ENCODE peak calls at places on chromosome 22, in ten cellular contexts. T, Y, E, V, W, C, X, O, H and I are unnamed samples.

GRCh38 chr22:20611418-20611817 is 104.0 kb downstream of the MED15 start:
- DNase-seq in T (peak), Y (no peak), E (no peak), V (no peak), W (no peak), C (no peak), X (no peak), O (peak), H (no peak), I (no peak)

GRCh38 chr22:44266811-44267760 is 45.7 kb downstream of the SHISAL1 start:
- DNase-seq in T (peak), Y (no peak), E (no peak), V (no peak), W (no peak), C (peak), X (no peak), O (no peak), H (no peak), I (no peak)

GRCh38 chr22:22704156-22704946 is 59.9 kb downstream of the GGTLC2 start:
- DNase-seq in T (no peak), Y (no peak), E (no peak), V (no peak), W (no peak), C (no peak), X (no peak), O (no peak), H (no peak), I (no peak)

GRCh38 chr22:29004647-29005371 is 56.8 kb downstream of the C22orf31 start:
- DNase-seq in T (peak), Y (peak), E (peak), V (no peak), W (no peak), C (peak), X (peak), O (peak), H (no peak), I (no peak)

GRCh38 chr22:50305658-50306566 is 1.5 kb downstream of the PLXNB2 start:
- DNase-seq in T (peak), Y (peak), E (peak), V (peak), W (no peak), C (peak), X (peak), O (peak), H (peak), I (no peak)

GRCh38 chr22:24159650-24160049 is 21.6 kb upstream of the SUSD2 start:
- DNase-seq in T (no peak), Y (no peak), E (no peak), V (no peak), W (no peak), C (no peak), X (no peak), O (no peak), H (no peak), I (no peak)

GRCh38 chr22:41229215-41229614 is 11.5 kb downstream of the CHADL start:
- DNase-seq in T (no peak), Y (no peak), E (no peak), V (no peak), W (no peak), C (no peak), X (no peak), O (no peak), H (no peak), I (no peak)

GRCh38 chr22:25403284-25403606 is 161.2 kb upstream of the GRK3 start:
- DNase-seq in T (no peak), Y (no peak), E (no peak), V (no peak), W (no peak), C (no peak), X (peak), O (no peak), H (no peak), I (no peak)

GRCh38 chr22:29481265-29482000 is 1.4 kb downstream of the NEFH start:
- DNase-seq in T (no peak), Y (peak), E (peak), V (no peak), W (no peak), C (no peak), X (peak), O (no peak), H (no peak), I (no peak)

GRCh38 chr22:27804683-27805297 is 3.2 kb upstream of the MN1 start:
- DNase-seq in T (no peak), Y (peak), E (peak), V (peak), W (peak), C (peak), X (peak), O (no peak), H (peak), I (no peak)

GRCh38 chr22:17858033-17858432 is 83.8 kb upstream of the BID start:
- DNase-seq in T (no peak), Y (no peak), E (no peak), V (no peak), W (no peak), C (no peak), X (no peak), O (peak), H (no peak), I (no peak)

GRCh38 chr22:24521791-24522245 is 26.7 kb downstream of the UPB1 start:
- DNase-seq in T (peak), Y (no peak), E (no peak), V (peak), W (peak), C (peak), X (peak), O (peak), H (no peak), I (peak)

DNA sequence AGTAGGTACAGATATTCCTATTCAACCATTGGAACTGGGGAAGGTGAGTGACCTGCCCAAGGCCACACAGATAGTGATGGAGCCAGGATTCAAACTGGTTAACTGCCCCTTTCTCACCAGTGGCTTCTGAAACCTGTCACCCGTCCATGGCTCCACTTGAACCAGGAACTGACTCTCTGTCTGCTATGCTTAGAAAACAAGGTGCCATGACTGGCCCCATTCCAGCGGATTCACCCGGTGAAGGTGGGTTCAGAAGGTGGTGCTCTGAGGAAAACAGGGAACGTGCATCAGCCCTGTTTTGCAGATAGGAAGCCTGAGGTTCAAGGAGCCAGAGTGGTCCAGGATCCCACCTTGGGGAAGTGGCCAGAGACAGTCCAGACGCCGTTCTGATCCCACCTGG is 2.6 kb upstream of the PATZ1 start:
- DNase-seq in T (no peak), Y (peak), E (no peak), V (no peak), W (no peak), C (no peak), X (no peak), O (no peak), H (no peak), I (no peak)
- H3K4me3 ChIP-seq in T (no peak), Y (no peak), E (no peak), V (no peak), W (no peak), C (no peak), X (no peak), O (no peak), H (no peak), I (no peak)

GRCh38 chr22:37747090-37747714 is 50.4 kb downstream of the TRIOBP start:
- DNase-seq in T (no peak), Y (peak), E (peak), V (peak), W (no peak), C (no peak), X (peak), O (no peak), H (no peak), I (no peak)

GRCh38 chr22:37749831-37750595 is 53.2 kb downstream of the TRIOBP start:
- DNase-seq in T (no peak), Y (no peak), E (no peak), V (peak), W (no peak), C (no peak), X (peak), O (no peak), H (no peak), I (no peak)

GRCh38 chr22:37747715-37748100 is 50.9 kb downstream of the TRIOBP start:
- DNase-seq in T (no peak), Y (peak), E (no peak), V (no peak), W (no peak), C (no peak), X (no peak), O (no peak), H (no peak), I (no peak)

GRCh38 chr22:37749223-37749622 is 52.4 kb downstream of the TRIOBP start:
- DNase-seq in T (peak), Y (peak), E (no peak), V (no peak), W (no peak), C (no peak), X (no peak), O (no peak), H (no peak), I (no peak)

GRCh38 chr22:37748659-37749058 is 51.8 kb downstream of the TRIOBP start:
- DNase-seq in T (no peak), Y (no peak), E (no peak), V (no peak), W (no peak), C (no peak), X (no peak), O (no peak), H (no peak), I (no peak)
- TF ChIP-seq CTCF in T (no peak), Y (no peak), E (no peak), V (no peak), W (no peak), C (no peak), X (no peak), O (no peak), H (no peak), I (no peak)

DNA sequence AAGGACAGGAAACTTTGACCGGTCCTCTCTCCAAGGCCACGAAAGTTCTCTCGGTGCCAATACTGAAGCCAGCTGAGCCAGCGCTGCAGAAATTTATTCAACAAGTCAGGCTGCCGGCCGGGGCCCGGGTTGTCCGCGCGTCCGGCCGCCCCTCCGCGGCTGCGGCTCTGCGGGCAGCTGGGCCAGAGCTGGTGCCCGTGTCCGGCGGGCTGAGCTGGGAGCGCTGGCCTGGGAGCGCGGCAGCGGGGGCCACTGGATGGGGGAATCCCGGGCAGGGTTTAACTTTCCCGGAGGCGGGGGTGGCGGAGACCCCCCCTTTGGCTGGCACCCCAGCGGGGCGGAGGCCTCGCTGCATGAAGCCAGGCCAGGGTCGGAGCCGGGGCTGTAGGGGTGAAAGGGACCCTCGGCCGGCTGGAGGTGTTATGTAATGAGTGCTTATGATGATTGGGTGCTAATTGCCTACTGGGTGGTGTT is 12.3 kb upstream of the CACNA1I start:
- DNase-seq in T (no peak), Y (no peak), E (no peak), V (no peak), W (no peak), C (no peak), X (no peak), O (no peak), H (no peak), I (no peak)
- H3K4me3 ChIP-seq in T (no peak), Y (no peak), E (peak), V (no peak), W (no peak), C (no peak), X (no peak), O (no peak), H (no peak), I (no peak)

DNA sequence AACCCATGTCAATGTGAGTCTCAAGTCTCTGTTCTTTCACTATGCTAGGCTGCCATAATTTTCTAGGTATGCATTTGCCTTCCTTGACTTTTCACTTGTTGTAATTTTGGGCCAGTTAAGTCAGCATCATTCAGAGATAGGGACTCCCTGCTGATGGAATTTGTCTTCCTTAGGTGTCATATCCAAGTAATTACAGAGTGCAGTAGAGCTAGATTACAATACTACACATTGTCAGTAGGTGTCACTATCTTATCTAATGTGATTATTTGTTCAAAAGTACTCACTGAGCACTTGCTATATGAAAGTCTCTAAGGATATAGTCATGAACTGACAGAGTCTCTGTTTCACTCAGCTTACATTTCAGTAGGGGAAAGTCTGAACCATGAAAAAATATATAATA is 25.0 kb upstream of the SYN3 start:
- DNase-seq in T (no peak), Y (no peak), E (no peak), V (no peak), W (peak), C (no peak), X (no peak), O (no peak), H (no peak), I (no peak)
- TF ChIP-seq CTCF in T (no peak), Y (no peak), E (no peak), V (no peak), W (peak), C (no peak), X (no peak), O (no peak), H (no peak), I (peak)

GRCh38 chr22:38707984-38708383 is 2.2 kb downstream of the GTPBP1 start:
- DNase-seq in T (no peak), Y (no peak), E (no peak), V (no peak), W (no peak), C (no peak), X (no peak), O (no peak), H (no peak), I (no peak)
- H3K4me3 ChIP-seq in T (peak), Y (no peak), E (peak), V (no peak), W (peak), C (peak), X (no peak), O (no peak), H (no peak), I (peak)

GRCh38 chr22:49203863-49204598 is 623.6 kb downstream of the BRD1 start:
- DNase-seq in T (no peak), Y (no peak), E (no peak), V (no peak), W (no peak), C (no peak), X (no peak), O (no peak), H (no peak), I (no peak)

GRCh38 chr22:49201046-49201970 is 626.4 kb downstream of the BRD1 start:
- DNase-seq in T (peak), Y (no peak), E (no peak), V (no peak), W (no peak), C (no peak), X (no peak), O (peak), H (no peak), I (no peak)

GRCh38 chr22:49204599-49205214 is 623.0 kb downstream of the BRD1 start:
- DNase-seq in T (no peak), Y (no peak), E (no peak), V (no peak), W (no peak), C (no peak), X (no peak), O (no peak), H (no peak), I (no peak)

GRCh38 chr22:49202226-49202625 is 625.4 kb downstream of the BRD1 start:
- DNase-seq in T (peak), Y (no peak), E (no peak), V (no peak), W (no peak), C (no peak), X (no peak), O (peak), H (no peak), I (no peak)

DNA sequence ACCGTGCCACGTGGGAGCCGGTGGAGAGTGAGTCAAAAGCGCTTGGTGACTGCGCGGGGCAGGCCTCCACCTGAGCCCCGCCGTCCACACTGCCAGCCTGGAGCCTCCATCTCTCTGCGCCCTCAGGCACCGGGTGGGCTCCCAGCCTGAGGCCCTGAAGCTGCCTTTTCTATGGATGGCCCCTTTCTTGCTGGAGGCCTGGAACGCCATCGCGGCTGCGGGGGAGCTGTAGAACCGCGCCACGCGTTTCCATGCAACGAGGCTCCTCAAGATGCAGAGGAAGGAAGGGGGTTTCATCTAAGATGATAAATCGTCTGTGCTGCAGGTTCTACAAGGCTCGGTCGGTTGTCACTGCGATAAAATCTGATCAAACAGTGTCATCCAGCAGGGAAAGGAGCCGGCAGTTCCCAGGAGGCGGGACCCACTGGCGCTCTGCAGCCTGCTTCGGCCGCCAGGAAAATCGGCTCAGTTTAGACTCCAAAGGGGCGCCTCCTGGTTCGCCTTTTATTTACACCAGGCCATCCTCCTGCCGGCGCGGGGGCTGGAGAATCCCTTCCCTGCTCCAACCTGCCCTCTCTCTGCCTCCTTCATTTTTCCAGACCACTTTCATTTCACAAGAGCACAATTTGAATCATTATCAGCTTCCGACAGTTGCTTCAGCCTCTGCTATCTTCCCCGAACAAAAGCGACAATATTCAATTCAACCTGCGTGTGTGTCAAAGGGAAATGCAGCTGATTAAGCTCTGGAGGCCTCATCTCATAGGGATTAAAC is 624.4 kb downstream of the BRD1 start:
- DNase-seq in T (peak), Y (no peak), E (no peak), V (no peak), W (no peak), C (no peak), X (no peak), O (peak), H (no peak), I (no peak)
- TF ChIP-seq CTCF in T (no peak), Y (no peak), E (no peak), V (no peak), W (no peak), C (no peak), X (no peak), O (no peak), H (no peak), I (no peak)

GRCh38 chr22:36977947-36978660 is 41.1 kb downstream of the TST start:
- DNase-seq in T (peak), Y (peak), E (peak), V (peak), W (peak), C (peak), X (peak), O (peak), H (peak), I (peak)
- H3K4me3 ChIP-seq in T (peak), Y (peak), E (peak), V (peak), W (peak), C (peak), X (peak), O (peak), H (peak), I (peak)

GRCh38 chr22:37237371-37238268 is 6.4 kb downstream of the RAC2 start:
- DNase-seq in T (peak), Y (no peak), E (no peak), V (peak), W (no peak), C (peak), X (no peak), O (no peak), H (no peak), I (no peak)

GRCh38 chr22:37239336-37240239 is 4.5 kb downstream of the RAC2 start:
- DNase-seq in T (peak), Y (no peak), E (no peak), V (no peak), W (no peak), C (peak), X (no peak), O (no peak), H (no peak), I (no peak)

GRCh38 chr22:37234736-37235711 is 9.0 kb downstream of the RAC2 start:
- DNase-seq in T (peak), Y (no peak), E (no peak), V (no peak), W (no peak), C (peak), X (no peak), O (no peak), H (no peak), I (no peak)

GRCh38 chr22:37233751-37234631 is 10.1 kb downstream of the RAC2 start:
- DNase-seq in T (peak), Y (no peak), E (no peak), V (peak), W (no peak), C (peak), X (no peak), O (no peak), H (no peak), I (no peak)

GRCh38 chr22:37235897-37236607 is 8.0 kb downstream of the RAC2 start:
- DNase-seq in T (peak), Y (no peak), E (no peak), V (no peak), W (no peak), C (peak), X (no peak), O (no peak), H (no peak), I (no peak)
- TF ChIP-seq CTCF in T (no peak), Y (no peak), E (no peak), V (no peak), W (no peak), C (no peak), X (no peak), O (no peak), H (no peak), I (no peak)

DNA sequence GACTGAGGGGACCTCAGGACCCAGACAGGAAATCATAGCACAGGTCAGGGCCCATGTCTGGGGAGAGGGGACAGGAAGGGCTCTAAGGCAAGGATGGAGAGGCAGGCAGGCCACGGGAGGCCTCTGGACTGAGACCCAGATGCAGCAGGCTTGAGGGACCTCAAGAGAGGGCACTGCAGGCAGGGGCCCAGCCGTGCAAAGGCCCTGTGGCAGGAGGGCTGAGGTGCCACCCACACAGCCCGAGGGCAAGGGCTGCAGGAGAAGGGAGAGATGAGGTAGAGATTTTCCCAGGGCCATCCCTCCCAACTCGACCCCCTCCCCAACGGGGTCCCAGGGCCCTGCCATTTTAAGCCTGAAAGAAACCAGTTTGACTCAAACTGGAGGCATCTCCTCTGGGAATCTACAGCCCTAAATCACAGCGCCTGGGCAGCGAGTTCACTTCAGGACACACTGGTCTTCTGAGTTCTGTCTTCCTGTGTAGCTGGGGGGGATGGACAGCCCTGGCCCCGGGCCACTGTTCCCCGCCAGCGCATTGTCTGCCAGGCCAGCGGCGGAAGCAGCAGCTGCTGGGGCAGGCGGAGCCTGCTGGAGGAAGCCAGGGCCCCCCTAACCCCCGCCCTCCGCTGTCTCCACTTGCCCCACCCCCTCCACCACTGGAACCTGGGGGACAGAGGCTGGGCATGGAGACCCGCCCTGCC is 20.3 kb upstream of the WNT7B start:
- DNase-seq in T (peak), Y (peak), E (peak), V (peak), W (peak), C (peak), X (peak), O (peak), H (peak), I (no peak)
- H3K4me3 ChIP-seq in T (peak), Y (no peak), E (no peak), V (peak), W (no peak), C (peak), X (no peak), O (no peak), H (peak), I (no peak)